ENCODE peak calls at places on chromosomes 5 and 9, in seven cellular contexts. One of them, this sample, is unnamed.

GRCh38 chr5:72871358-72872024 is 55.0 kb downstream of the TNPO1 start:
- DNase-seq in HL-60: no peak
- DNase-seq in body of pancreas: no peak
- DNase-seq in left lung: no peak
- DNase-seq in cardiac muscle cell: no peak
- DNase-seq in astrocyte: peak; percentile 58
- DNase-seq in pancreas: no peak
- DNase-seq in this sample: no peak

GRCh38 chr5:43401827-43402226 is 10.4 kb downstream of the CCL28 start:
- DNase-seq in HL-60: peak; percentile 12
- DNase-seq in body of pancreas: no peak
- DNase-seq in left lung: no peak
- DNase-seq in cardiac muscle cell: no peak
- DNase-seq in astrocyte: no peak
- DNase-seq in pancreas: no peak
- DNase-seq in this sample: no peak

GRCh38 chr5:132756542-132756941 is 9.3 kb downstream of the CCNI2 start:
- DNase-seq in HL-60: no peak
- DNase-seq in body of pancreas: no peak
- DNase-seq in left lung: no peak
- DNase-seq in cardiac muscle cell: no peak
- DNase-seq in astrocyte: no peak
- DNase-seq in pancreas: no peak
- DNase-seq in this sample: no peak

GRCh38 chr9:130308081-130308571 is 42.6 kb downstream of the HMCN2 start:
- DNase-seq in HL-60: no peak
- DNase-seq in body of pancreas: no peak
- DNase-seq in left lung: peak; percentile 27
- DNase-seq in cardiac muscle cell: no peak
- DNase-seq in astrocyte: no peak
- DNase-seq in pancreas: no peak
- DNase-seq in this sample: no peak

GRCh38 chr9:113520109-113520642 is 56.6 kb downstream of the RGS3 start:
- DNase-seq in HL-60: no peak
- DNase-seq in body of pancreas: peak; percentile 87
- DNase-seq in left lung: peak; percentile 71
- DNase-seq in cardiac muscle cell: no peak
- DNase-seq in astrocyte: peak; percentile 46
- DNase-seq in pancreas: peak; percentile 50
- DNase-seq in this sample: no peak

GRCh38 chr9:32508728-32509127 is 17.3 kb downstream of the RIGI start:
- DNase-seq in HL-60: no peak
- DNase-seq in body of pancreas: no peak
- DNase-seq in left lung: no peak
- DNase-seq in cardiac muscle cell: no peak
- DNase-seq in astrocyte: no peak
- DNase-seq in pancreas: no peak
- DNase-seq in this sample: no peak

GRCh38 chr9:95143591-95144561 is 173.6 kb downstream of the FANCC start:
- DNase-seq in HL-60: no peak
- DNase-seq in body of pancreas: peak; percentile 60
- DNase-seq in left lung: no peak
- DNase-seq in cardiac muscle cell: no peak
- DNase-seq in astrocyte: peak; percentile 77
- DNase-seq in pancreas: no peak
- DNase-seq in this sample: peak; percentile 39

GRCh38 chr5:149301744-149302380 is 30.2 kb downstream of the AFAP1L1 start:
- DNase-seq in HL-60: no peak
- DNase-seq in body of pancreas: no peak
- DNase-seq in left lung: no peak
- DNase-seq in cardiac muscle cell: no peak
- DNase-seq in astrocyte: peak; percentile 69
- DNase-seq in pancreas: no peak
- DNase-seq in this sample: no peak

GRCh38 chr5:91706785-91707520 is 323.8 kb upstream of the ARRDC3 start:
- DNase-seq in HL-60: no peak
- DNase-seq in body of pancreas: no peak
- DNase-seq in left lung: no peak
- DNase-seq in cardiac muscle cell: no peak
- DNase-seq in astrocyte: peak; percentile 59
- DNase-seq in pancreas: no peak
- DNase-seq in this sample: no peak

GRCh38 chr9:121954477-121955175 is 138.5 kb downstream of the TTLL11 start:
- DNase-seq in HL-60: no peak
- DNase-seq in body of pancreas: peak; percentile 18
- DNase-seq in left lung: no peak
- DNase-seq in cardiac muscle cell: no peak
- DNase-seq in astrocyte: peak; percentile 83
- DNase-seq in pancreas: no peak
- DNase-seq in this sample: peak; percentile 49

GRCh38 chr9:124863371-124863831 is 1.5 kb downstream of the ARPC5L start:
- DNase-seq in HL-60: no peak
- DNase-seq in body of pancreas: no peak
- DNase-seq in left lung: no peak
- DNase-seq in cardiac muscle cell: no peak
- DNase-seq in astrocyte: no peak
- DNase-seq in pancreas: no peak
- DNase-seq in this sample: peak; percentile 39

GRCh38 chr9:101383361-101383760 is 1.4 kb downstream of the BAAT start:
- DNase-seq in HL-60: no peak
- DNase-seq in body of pancreas: no peak
- DNase-seq in left lung: no peak
- DNase-seq in cardiac muscle cell: no peak
- DNase-seq in astrocyte: peak; percentile 50
- DNase-seq in pancreas: no peak
- DNase-seq in this sample: no peak

GRCh38 chr9:101393135-101393534 is 5.3 kb downstream of the MRPL50 start:
- DNase-seq in HL-60: no peak
- DNase-seq in body of pancreas: no peak
- DNase-seq in left lung: no peak
- DNase-seq in cardiac muscle cell: no peak
- DNase-seq in astrocyte: no peak
- DNase-seq in pancreas: no peak
- DNase-seq in this sample: no peak

GRCh38 chr9:101387871-101388506 is 3.2 kb upstream of the BAAT start:
- DNase-seq in HL-60: no peak
- DNase-seq in body of pancreas: peak; percentile 32
- DNase-seq in left lung: no peak
- DNase-seq in cardiac muscle cell: peak; percentile 46
- DNase-seq in astrocyte: peak; percentile 25
- DNase-seq in pancreas: no peak
- DNase-seq in this sample: no peak

GRCh38 chr9:101388507-101388993 is 3.7 kb upstream of the BAAT start:
- DNase-seq in HL-60: no peak
- DNase-seq in body of pancreas: no peak
- DNase-seq in left lung: no peak
- DNase-seq in cardiac muscle cell: no peak
- DNase-seq in astrocyte: no peak
- DNase-seq in pancreas: no peak
- DNase-seq in this sample: no peak
- TF ChIP-seq CTCF in HL-60: no peak
- TF ChIP-seq CTCF in body of pancreas: peak; percentile 11
- TF ChIP-seq CTCF in left lung: no peak
- TF ChIP-seq CTCF in cardiac muscle cell: peak; percentile 28
- TF ChIP-seq CTCF in astrocyte: peak; percentile 38
- TF ChIP-seq CTCF in pancreas: no peak
- TF ChIP-seq CTCF in this sample: no peak

GRCh38 chr9:104073770-104074133 is 20.4 kb upstream of the SMC2 start:
- DNase-seq in HL-60: no peak
- DNase-seq in body of pancreas: peak; percentile 25
- DNase-seq in left lung: no peak
- DNase-seq in cardiac muscle cell: no peak
- DNase-seq in astrocyte: no peak
- DNase-seq in pancreas: peak; percentile 20
- DNase-seq in this sample: no peak

GRCh38 chr9:104074876-104075275 is 19.2 kb upstream of the SMC2 start:
- DNase-seq in HL-60: no peak
- DNase-seq in body of pancreas: no peak
- DNase-seq in left lung: no peak
- DNase-seq in cardiac muscle cell: no peak
- DNase-seq in astrocyte: peak; percentile 82
- DNase-seq in pancreas: no peak
- DNase-seq in this sample: no peak

GRCh38 chr9:104073098-104073769 is 20.9 kb upstream of the SMC2 start:
- DNase-seq in HL-60: no peak
- DNase-seq in body of pancreas: no peak
- DNase-seq in left lung: no peak
- DNase-seq in cardiac muscle cell: no peak
- DNase-seq in astrocyte: no peak
- DNase-seq in pancreas: no peak
- DNase-seq in this sample: no peak

GRCh38 chr9:104078596-104078995 is 15.5 kb upstream of the SMC2 start:
- DNase-seq in HL-60: no peak
- DNase-seq in body of pancreas: no peak
- DNase-seq in left lung: no peak
- DNase-seq in cardiac muscle cell: no peak
- DNase-seq in astrocyte: no peak
- DNase-seq in pancreas: no peak
- DNase-seq in this sample: no peak

GRCh38 chr9:104075801-104076753 is 18.0 kb upstream of the SMC2 start:
- DNase-seq in HL-60: no peak
- DNase-seq in body of pancreas: no peak
- DNase-seq in left lung: no peak
- DNase-seq in cardiac muscle cell: no peak
- DNase-seq in astrocyte: peak; percentile 65
- DNase-seq in pancreas: no peak
- DNase-seq in this sample: no peak
- H3K27ac ChIP-seq in HL-60: no peak overlapping the region
- H3K27ac ChIP-seq in body of pancreas: no peak overlapping the region
- H3K27ac ChIP-seq in left lung: peak overlapping the region; percentile 56
- H3K27ac ChIP-seq in cardiac muscle cell: no peak overlapping the region
- H3K27ac ChIP-seq in astrocyte: no peak overlapping the region
- H3K27ac ChIP-seq in pancreas: no peak overlapping the region
- H3K27ac ChIP-seq in this sample: no peak overlapping the region

GRCh38 chr9:83234541-83234940 is 171.6 kb upstream of the RASEF start:
- DNase-seq in HL-60: no peak
- DNase-seq in body of pancreas: no peak
- DNase-seq in left lung: no peak
- DNase-seq in cardiac muscle cell: no peak
- DNase-seq in astrocyte: no peak
- DNase-seq in pancreas: peak; percentile 9
- DNase-seq in this sample: no peak

GRCh38 chr9:83236029-83236696 is 173.2 kb upstream of the RASEF start:
- DNase-seq in HL-60: no peak
- DNase-seq in body of pancreas: no peak
- DNase-seq in left lung: no peak
- DNase-seq in cardiac muscle cell: no peak
- DNase-seq in astrocyte: no peak
- DNase-seq in pancreas: no peak
- DNase-seq in this sample: no peak

GRCh38 chr9:83233647-83234046 is 170.7 kb upstream of the RASEF start:
- DNase-seq in HL-60: no peak
- DNase-seq in body of pancreas: no peak
- DNase-seq in left lung: no peak
- DNase-seq in cardiac muscle cell: no peak
- DNase-seq in astrocyte: no peak
- DNase-seq in pancreas: no peak
- DNase-seq in this sample: no peak

GRCh38 chr9:83235524-83235923 is 172.6 kb upstream of the RASEF start:
- DNase-seq in HL-60: no peak
- DNase-seq in body of pancreas: no peak
- DNase-seq in left lung: no peak
- DNase-seq in cardiac muscle cell: no peak
- DNase-seq in astrocyte: no peak
- DNase-seq in pancreas: no peak
- DNase-seq in this sample: no peak

DNA sequence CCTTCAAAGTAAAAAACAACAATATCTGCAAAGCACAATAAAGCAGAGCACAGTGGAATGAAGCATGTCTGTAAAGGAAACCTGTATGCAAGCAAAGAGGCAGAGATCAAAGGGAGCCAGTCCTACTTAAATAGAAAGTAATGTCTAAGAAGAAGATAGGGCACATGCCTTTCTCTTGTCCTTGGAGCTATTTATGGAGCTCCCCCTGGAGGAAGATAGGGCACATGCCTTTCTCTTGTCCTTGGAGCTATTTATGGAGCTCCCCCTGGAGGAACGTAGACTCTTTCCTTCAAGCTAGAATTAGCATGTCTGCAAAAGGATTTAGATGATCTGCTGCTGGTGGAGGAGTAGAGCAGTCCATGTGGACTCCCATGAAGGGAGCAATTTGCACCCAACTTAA is 168.1 kb upstream of the RASEF start:
- DNase-seq in HL-60: peak; percentile 56
- DNase-seq in body of pancreas: no peak
- DNase-seq in left lung: no peak
- DNase-seq in cardiac muscle cell: no peak
- DNase-seq in astrocyte: no peak
- DNase-seq in pancreas: no peak
- DNase-seq in this sample: no peak
- TF ChIP-seq CTCF in HL-60: peak; percentile 53
- TF ChIP-seq CTCF in body of pancreas: no peak
- TF ChIP-seq CTCF in left lung: peak; percentile 52
- TF ChIP-seq CTCF in cardiac muscle cell: peak; percentile 68
- TF ChIP-seq CTCF in astrocyte: no peak
- TF ChIP-seq CTCF in pancreas: no peak
- TF ChIP-seq CTCF in this sample: no peak

GRCh38 chr5:124891179-124891578 is 144.7 kb upstream of the ZNF608 start:
- DNase-seq in HL-60: no peak
- DNase-seq in body of pancreas: no peak
- DNase-seq in left lung: no peak
- DNase-seq in cardiac muscle cell: no peak
- DNase-seq in astrocyte: no peak
- DNase-seq in pancreas: no peak
- DNase-seq in this sample: no peak

GRCh38 chr5:124888622-124889521 is 142.4 kb upstream of the ZNF608 start:
- DNase-seq in HL-60: no peak
- DNase-seq in body of pancreas: no peak
- DNase-seq in left lung: no peak
- DNase-seq in cardiac muscle cell: no peak
- DNase-seq in astrocyte: no peak
- DNase-seq in pancreas: no peak
- DNase-seq in this sample: no peak

GRCh38 chr5:124888050-124888506 is 141.6 kb upstream of the ZNF608 start:
- DNase-seq in HL-60: no peak
- DNase-seq in body of pancreas: peak; percentile 26
- DNase-seq in left lung: no peak
- DNase-seq in cardiac muscle cell: peak; percentile 38
- DNase-seq in astrocyte: no peak
- DNase-seq in pancreas: peak; percentile 47
- DNase-seq in this sample: no peak

GRCh38 chr5:124889522-124889828 is 143.0 kb upstream of the ZNF608 start:
- DNase-seq in HL-60: no peak
- DNase-seq in body of pancreas: no peak
- DNase-seq in left lung: no peak
- DNase-seq in cardiac muscle cell: no peak
- DNase-seq in astrocyte: no peak
- DNase-seq in pancreas: no peak
- DNase-seq in this sample: no peak

DNA sequence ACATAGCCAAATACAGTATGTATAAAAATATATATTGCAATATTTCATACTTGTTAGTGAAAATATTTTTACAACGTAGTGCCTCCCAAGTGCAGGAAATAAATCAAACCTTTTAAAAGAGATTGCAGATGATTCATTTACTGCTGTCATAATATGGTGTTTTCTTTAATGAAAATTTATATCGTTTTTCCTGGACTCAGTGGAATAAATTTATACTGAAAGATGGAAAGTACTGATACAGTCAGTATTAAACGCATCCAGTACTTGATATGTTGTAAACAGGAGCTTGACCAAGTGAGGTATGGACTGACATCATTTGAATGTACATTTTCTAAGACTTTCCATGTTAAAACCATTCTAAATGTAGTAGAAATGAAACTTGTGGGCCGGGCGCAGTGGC is 143.4 kb upstream of the ZNF608 start:
- DNase-seq in HL-60: no peak
- DNase-seq in body of pancreas: no peak
- DNase-seq in left lung: no peak
- DNase-seq in cardiac muscle cell: no peak
- DNase-seq in astrocyte: no peak
- DNase-seq in pancreas: no peak
- DNase-seq in this sample: no peak
- H3K27ac ChIP-seq in HL-60: no peak overlapping the region
- H3K27ac ChIP-seq in body of pancreas: no peak overlapping the region
- H3K27ac ChIP-seq in left lung: no peak overlapping the region
- H3K27ac ChIP-seq in cardiac muscle cell: no peak overlapping the region
- H3K27ac ChIP-seq in astrocyte: no peak overlapping the region
- H3K27ac ChIP-seq in pancreas: no peak overlapping the region
- H3K27ac ChIP-seq in this sample: no peak overlapping the region